ENCODE peak calls at places on chromosomes 6 and 20, in eight cellular contexts. One of them, this sample, is unnamed.

GRCh38 chr6:40393641-40394040 is 193.5 kb downstream of the LRFN2 start:
- DNase-seq in PC-9: no peak
- DNase-seq in upper lobe of right lung: no peak
- DNase-seq in Panc1: no peak
- DNase-seq in adrenal gland: no peak
- DNase-seq in transverse colon: no peak
- DNase-seq in right lobe of liver: no peak
- DNase-seq in astrocyte of the spinal cord: no peak
- DNase-seq in this sample: no peak

GRCh38 chr6:79431469-79431868 is 105.8 kb downstream of the LCA5 start:
- DNase-seq in PC-9: no peak
- DNase-seq in upper lobe of right lung: no peak
- DNase-seq in Panc1: no peak
- DNase-seq in adrenal gland: no peak
- DNase-seq in transverse colon: no peak
- DNase-seq in right lobe of liver: no peak
- DNase-seq in astrocyte of the spinal cord: no peak
- DNase-seq in this sample: no peak

GRCh38 chr6:155224618-155225017 is 39.2 kb upstream of the CLDN20 start:
- DNase-seq in PC-9: no peak
- DNase-seq in upper lobe of right lung: no peak
- DNase-seq in Panc1: no peak
- DNase-seq in adrenal gland: no peak
- DNase-seq in transverse colon: no peak
- DNase-seq in right lobe of liver: no peak
- DNase-seq in astrocyte of the spinal cord: no peak
- DNase-seq in this sample: no peak

GRCh38 chr6:548517-548916 is 108.4 kb downstream of the HUS1B start:
- DNase-seq in PC-9: no peak
- DNase-seq in upper lobe of right lung: no peak
- DNase-seq in Panc1: no peak
- DNase-seq in adrenal gland: no peak
- DNase-seq in transverse colon: no peak
- DNase-seq in right lobe of liver: no peak
- DNase-seq in astrocyte of the spinal cord: no peak
- DNase-seq in this sample: no peak

GRCh38 chr20:54476336-54476928 is 1.0 kb downstream of the DOK5 start:
- DNase-seq in PC-9: no peak
- DNase-seq in upper lobe of right lung: no peak
- DNase-seq in Panc1: no peak
- DNase-seq in adrenal gland: no peak
- DNase-seq in transverse colon: no peak
- DNase-seq in right lobe of liver: no peak
- DNase-seq in astrocyte of the spinal cord: no peak
- DNase-seq in this sample: no peak

GRCh38 chr20:33474963-33475362 is 14.9 kb upstream of the CBFA2T2 start:
- DNase-seq in PC-9: no peak
- DNase-seq in upper lobe of right lung: no peak
- DNase-seq in Panc1: no peak
- DNase-seq in adrenal gland: no peak
- DNase-seq in transverse colon: no peak
- DNase-seq in right lobe of liver: no peak
- DNase-seq in astrocyte of the spinal cord: no peak
- DNase-seq in this sample: no peak

GRCh38 chr6:143807103-143807425 is 36.1 kb upstream of the LTV1 start:
- DNase-seq in PC-9: no peak
- DNase-seq in upper lobe of right lung: no peak
- DNase-seq in Panc1: no peak
- DNase-seq in adrenal gland: no peak
- DNase-seq in transverse colon: no peak
- DNase-seq in right lobe of liver: no peak
- DNase-seq in astrocyte of the spinal cord: no peak
- DNase-seq in this sample: no peak

GRCh38 chr6:14520029-14520428 is 402.5 kb downstream of the CD83 start:
- DNase-seq in PC-9: no peak
- DNase-seq in upper lobe of right lung: no peak
- DNase-seq in Panc1: no peak
- DNase-seq in adrenal gland: no peak
- DNase-seq in transverse colon: no peak
- DNase-seq in right lobe of liver: no peak
- DNase-seq in astrocyte of the spinal cord: no peak
- DNase-seq in this sample: no peak

GRCh38 chr20:62240015-62240685 is 1.8 kb downstream of the OSBPL2 start:
- DNase-seq in PC-9: no peak
- DNase-seq in upper lobe of right lung: no peak
- DNase-seq in Panc1: no peak
- DNase-seq in adrenal gland: no peak
- DNase-seq in transverse colon: no peak
- DNase-seq in right lobe of liver: no peak
- DNase-seq in astrocyte of the spinal cord: no peak
- DNase-seq in this sample: no peak

GRCh38 chr6:40166963-40167362 is 232.7 kb upstream of the MOCS1 start:
- DNase-seq in PC-9: no peak
- DNase-seq in upper lobe of right lung: no peak
- DNase-seq in Panc1: no peak
- DNase-seq in adrenal gland: no peak
- DNase-seq in transverse colon: no peak
- DNase-seq in right lobe of liver: no peak
- DNase-seq in astrocyte of the spinal cord: no peak
- DNase-seq in this sample: no peak

GRCh38 chr6:17714879-17715860 is 8.4 kb upstream of the NUP153 start:
- DNase-seq in PC-9: peak
- DNase-seq in upper lobe of right lung: no peak
- DNase-seq in Panc1: no peak
- DNase-seq in adrenal gland: no peak
- DNase-seq in transverse colon: no peak
- DNase-seq in right lobe of liver: no peak
- DNase-seq in astrocyte of the spinal cord: peak
- DNase-seq in this sample: no peak

GRCh38 chr20:46057856-46058655 is 29.0 kb downstream of the SLC12A5 start:
- DNase-seq in PC-9: no peak
- DNase-seq in upper lobe of right lung: peak
- DNase-seq in Panc1: no peak
- DNase-seq in adrenal gland: peak
- DNase-seq in transverse colon: peak
- DNase-seq in right lobe of liver: no peak
- DNase-seq in astrocyte of the spinal cord: peak
- DNase-seq in this sample: no peak

GRCh38 chr20:62449951-62450815 is 22.8 kb upstream of the RBBP8NL start:
- DNase-seq in PC-9: no peak
- DNase-seq in upper lobe of right lung: no peak
- DNase-seq in Panc1: no peak
- DNase-seq in adrenal gland: peak
- DNase-seq in transverse colon: peak
- DNase-seq in right lobe of liver: no peak
- DNase-seq in astrocyte of the spinal cord: no peak
- DNase-seq in this sample: no peak

GRCh38 chr20:48879609-48880008 is 41.9 kb upstream of the ARFGEF2 start:
- DNase-seq in PC-9: peak
- DNase-seq in upper lobe of right lung: no peak
- DNase-seq in Panc1: no peak
- DNase-seq in adrenal gland: peak
- DNase-seq in transverse colon: no peak
- DNase-seq in right lobe of liver: no peak
- DNase-seq in astrocyte of the spinal cord: no peak
- DNase-seq in this sample: no peak

GRCh38 chr6:54093306-54093705 is 17.9 kb upstream of the MLIP start:
- DNase-seq in PC-9: no peak
- DNase-seq in upper lobe of right lung: no peak
- DNase-seq in Panc1: no peak
- DNase-seq in adrenal gland: no peak
- DNase-seq in transverse colon: no peak
- DNase-seq in right lobe of liver: no peak
- DNase-seq in astrocyte of the spinal cord: no peak
- DNase-seq in this sample: no peak

GRCh38 chr6:38161754-38162492 is 342.4 kb downstream of the ZFAND3 start:
- DNase-seq in PC-9: no peak
- DNase-seq in upper lobe of right lung: no peak
- DNase-seq in Panc1: no peak
- DNase-seq in adrenal gland: no peak
- DNase-seq in transverse colon: no peak
- DNase-seq in right lobe of liver: no peak
- DNase-seq in astrocyte of the spinal cord: no peak
- DNase-seq in this sample: no peak

GRCh38 chr6:104286641-104287040 is 573.1 kb downstream of the HACE1 start:
- DNase-seq in PC-9: no peak
- DNase-seq in upper lobe of right lung: no peak
- DNase-seq in Panc1: no peak
- DNase-seq in adrenal gland: no peak
- DNase-seq in transverse colon: no peak
- DNase-seq in right lobe of liver: no peak
- DNase-seq in astrocyte of the spinal cord: no peak
- DNase-seq in this sample: no peak

GRCh38 chr20:6008254-6008653 is 45.6 kb downstream of the LRRN4 start:
- DNase-seq in PC-9: peak
- DNase-seq in upper lobe of right lung: no peak
- DNase-seq in Panc1: no peak
- DNase-seq in adrenal gland: peak
- DNase-seq in transverse colon: peak
- DNase-seq in right lobe of liver: no peak
- DNase-seq in astrocyte of the spinal cord: peak
- DNase-seq in this sample: peak

GRCh38 chr6:72659754-72660153 is 37.9 kb downstream of the KCNQ5 start:
- DNase-seq in PC-9: no peak
- DNase-seq in upper lobe of right lung: no peak
- DNase-seq in Panc1: no peak
- DNase-seq in adrenal gland: no peak
- DNase-seq in transverse colon: no peak
- DNase-seq in right lobe of liver: no peak
- DNase-seq in astrocyte of the spinal cord: no peak
- DNase-seq in this sample: no peak

GRCh38 chr6:46730918-46731461 is 4.2 kb downstream of the PLA2G7 start:
- DNase-seq in PC-9: no peak
- DNase-seq in upper lobe of right lung: no peak
- DNase-seq in Panc1: no peak
- DNase-seq in adrenal gland: no peak
- DNase-seq in transverse colon: no peak
- DNase-seq in right lobe of liver: no peak
- DNase-seq in astrocyte of the spinal cord: no peak
- DNase-seq in this sample: no peak

GRCh38 chr6:46734867-46735719 is at the start of gene PLA2G7:
- DNase-seq in PC-9: no peak
- DNase-seq in upper lobe of right lung: peak
- DNase-seq in Panc1: no peak
- DNase-seq in adrenal gland: peak
- DNase-seq in transverse colon: peak
- DNase-seq in right lobe of liver: peak
- DNase-seq in astrocyte of the spinal cord: peak
- DNase-seq in this sample: no peak

GRCh38 chr6:46736913-46737312 is 1.7 kb upstream of the PLA2G7 start:
- DNase-seq in PC-9: no peak
- DNase-seq in upper lobe of right lung: no peak
- DNase-seq in Panc1: no peak
- DNase-seq in adrenal gland: no peak
- DNase-seq in transverse colon: no peak
- DNase-seq in right lobe of liver: no peak
- DNase-seq in astrocyte of the spinal cord: no peak
- DNase-seq in this sample: no peak

GRCh38 chr6:46733410-46733809 is 1.8 kb downstream of the PLA2G7 start:
- DNase-seq in PC-9: no peak
- DNase-seq in upper lobe of right lung: no peak
- DNase-seq in Panc1: no peak
- DNase-seq in adrenal gland: no peak
- DNase-seq in transverse colon: no peak
- DNase-seq in right lobe of liver: no peak
- DNase-seq in astrocyte of the spinal cord: no peak
- DNase-seq in this sample: no peak

GRCh38 chr6:46735720-46736031 is 501 bp upstream of the PLA2G7 start:
- DNase-seq in PC-9: no peak
- DNase-seq in upper lobe of right lung: no peak
- DNase-seq in Panc1: no peak
- DNase-seq in adrenal gland: no peak
- DNase-seq in transverse colon: no peak
- DNase-seq in right lobe of liver: no peak
- DNase-seq in astrocyte of the spinal cord: no peak
- DNase-seq in this sample: peak
- H3K4me3 ChIP-seq in PC-9: peak
- H3K4me3 ChIP-seq in upper lobe of right lung: peak
- H3K4me3 ChIP-seq in Panc1: peak
- H3K4me3 ChIP-seq in adrenal gland: no peak
- H3K4me3 ChIP-seq in transverse colon: no peak
- H3K4me3 ChIP-seq in right lobe of liver: peak
- H3K4me3 ChIP-seq in astrocyte of the spinal cord: peak
- H3K4me3 ChIP-seq in this sample: peak

GRCh38 chr6:110039996-110040383 is 61.9 kb downstream of the GPR6 start:
- DNase-seq in PC-9: peak
- DNase-seq in upper lobe of right lung: peak
- DNase-seq in Panc1: peak
- DNase-seq in adrenal gland: no peak
- DNase-seq in transverse colon: peak
- DNase-seq in right lobe of liver: no peak
- DNase-seq in astrocyte of the spinal cord: peak
- DNase-seq in this sample: no peak
- TF ChIP-seq CTCF in PC-9: no peak
- TF ChIP-seq CTCF in upper lobe of right lung: peak
- TF ChIP-seq CTCF in Panc1: peak
- TF ChIP-seq CTCF in adrenal gland: no peak
- TF ChIP-seq CTCF in transverse colon: no peak
- TF ChIP-seq CTCF in right lobe of liver: peak
- TF ChIP-seq CTCF in astrocyte of the spinal cord: peak
- TF ChIP-seq CTCF in this sample: peak

GRCh38 chr20:51886891-51887608 is 84.7 kb upstream of the SALL4 start:
- DNase-seq in PC-9: no peak
- DNase-seq in upper lobe of right lung: no peak
- DNase-seq in Panc1: no peak
- DNase-seq in adrenal gland: no peak
- DNase-seq in transverse colon: no peak
- DNase-seq in right lobe of liver: no peak
- DNase-seq in astrocyte of the spinal cord: no peak
- DNase-seq in this sample: no peak

GRCh38 chr20:51886341-51886740 is 84.0 kb upstream of the SALL4 start:
- DNase-seq in PC-9: no peak
- DNase-seq in upper lobe of right lung: no peak
- DNase-seq in Panc1: no peak
- DNase-seq in adrenal gland: no peak
- DNase-seq in transverse colon: no peak
- DNase-seq in right lobe of liver: no peak
- DNase-seq in astrocyte of the spinal cord: no peak
- DNase-seq in this sample: no peak

GRCh38 chr20:51890003-51890402 is 87.7 kb upstream of the SALL4 start:
- DNase-seq in PC-9: no peak
- DNase-seq in upper lobe of right lung: no peak
- DNase-seq in Panc1: no peak
- DNase-seq in adrenal gland: no peak
- DNase-seq in transverse colon: no peak
- DNase-seq in right lobe of liver: no peak
- DNase-seq in astrocyte of the spinal cord: no peak
- DNase-seq in this sample: no peak

GRCh38 chr20:51888186-51888790 is 86.0 kb upstream of the SALL4 start:
- DNase-seq in PC-9: no peak
- DNase-seq in upper lobe of right lung: no peak
- DNase-seq in Panc1: no peak
- DNase-seq in adrenal gland: no peak
- DNase-seq in transverse colon: no peak
- DNase-seq in right lobe of liver: no peak
- DNase-seq in astrocyte of the spinal cord: no peak
- DNase-seq in this sample: no peak

GRCh38 chr20:51889466-51889865 is 87.1 kb upstream of the SALL4 start:
- DNase-seq in PC-9: no peak
- DNase-seq in upper lobe of right lung: no peak
- DNase-seq in Panc1: no peak
- DNase-seq in adrenal gland: no peak
- DNase-seq in transverse colon: no peak
- DNase-seq in right lobe of liver: no peak
- DNase-seq in astrocyte of the spinal cord: no peak
- DNase-seq in this sample: no peak
- H3K4me3 ChIP-seq in PC-9: no peak
- H3K4me3 ChIP-seq in upper lobe of right lung: no peak
- H3K4me3 ChIP-seq in Panc1: no peak
- H3K4me3 ChIP-seq in adrenal gland: no peak
- H3K4me3 ChIP-seq in transverse colon: no peak
- H3K4me3 ChIP-seq in right lobe of liver: no peak
- H3K4me3 ChIP-seq in astrocyte of the spinal cord: no peak
- H3K4me3 ChIP-seq in this sample: no peak

GRCh38 chr6:151376440-151376839 is 14.9 kb downstream of the ZBTB2 start:
- DNase-seq in PC-9: no peak
- DNase-seq in upper lobe of right lung: no peak
- DNase-seq in Panc1: no peak
- DNase-seq in adrenal gland: no peak
- DNase-seq in transverse colon: no peak
- DNase-seq in right lobe of liver: no peak
- DNase-seq in astrocyte of the spinal cord: no peak
- DNase-seq in this sample: no peak
- TF ChIP-seq CTCF in PC-9: no peak
- TF ChIP-seq CTCF in upper lobe of right lung: no peak
- TF ChIP-seq CTCF in Panc1: no peak
- TF ChIP-seq CTCF in adrenal gland: no peak
- TF ChIP-seq CTCF in transverse colon: no peak
- TF ChIP-seq CTCF in right lobe of liver: no peak
- TF ChIP-seq CTCF in astrocyte of the spinal cord: peak
- TF ChIP-seq CTCF in this sample: no peak

This sample was measured in LNCaP clone FGC.